ENCODE peak calls at places on chromosomes 12 and 14, in seven cellular contexts. C is HCT116, D is stomach, A is GM23338, Z is GM12878, O is H1, R is K562. J is an unnamed sample.
A peak's percentile ranks its signal among the peaks of the same experiment; 100 is the strongest.

GRCh38 chr14:99879401-99880295 is 86.4 kb downstream of the EML1 start:
- DNase-seq in C (no peak), D (no peak), A (no peak), Z (no peak), O (no peak), R (no peak), J (no peak)

GRCh38 chr14:73567951-73568885 is 795 bp upstream of the ACOT2 start:
- DNase-seq in C (no peak), D (no peak), A (no peak), Z (no peak), O (no peak), R (peak; percentile 0), J (no peak)

GRCh38 chr12:93002278-93003054 is 73.4 kb upstream of the EEA1 start:
- DNase-seq in C (no peak), D (no peak), A (no peak), Z (no peak), O (no peak), R (no peak), J (no peak)

GRCh38 chr12:123270380-123271181 is 1.1 kb downstream of the CDK2AP1 start:
- DNase-seq in C (no peak), D (no peak), A (peak; percentile 34), Z (no peak), O (no peak), R (no peak), J (no peak)

GRCh38 chr12:83414981-83415380 is 728.3 kb downstream of the TMTC2 start:
- DNase-seq in C (no peak), D (no peak), A (no peak), Z (no peak), O (no peak), R (no peak), J (no peak)

GRCh38 chr12:5442251-5443006 is 10.5 kb downstream of the NTF3 start:
- DNase-seq in C (peak; percentile 39), D (no peak), A (peak; percentile 64), Z (no peak), O (no peak), R (peak; percentile 23), J (no peak)

GRCh38 chr14:72169521-72169920 is 237.3 kb downstream of the RGS6 start:
- DNase-seq in C (peak; percentile 23), D (no peak), A (peak; percentile 41), Z (no peak), O (no peak), R (peak; percentile 18), J (no peak)

GRCh38 chr14:26917086-26917485 is 319.3 kb upstream of the NOVA1 start:
- DNase-seq in C (no peak), D (no peak), A (peak; percentile 66), Z (no peak), O (no peak), R (peak; percentile 6), J (no peak)

GRCh38 chr12:12403264-12404248 is 46.7 kb downstream of the BORCS5 start:
- DNase-seq in C (no peak), D (no peak), A (no peak), Z (no peak), O (no peak), R (no peak), J (peak; percentile 35)

GRCh38 chr12:9180810-9181209 is 27.4 kb downstream of the PZP start:
- DNase-seq in C (no peak), D (no peak), A (no peak), Z (no peak), O (no peak), R (no peak), J (no peak)

GRCh38 chr14:64725879-64726584 is 21.8 kb downstream of the PLEKHG3 start:
- DNase-seq in C (no peak), D (no peak), A (peak; percentile 63), Z (no peak), O (no peak), R (no peak), J (no peak)

GRCh38 chr12:120224304-120225199 is 23.6 kb upstream of the RPLP0 start:
- DNase-seq in C (no peak), D (peak; percentile 83), A (no peak), Z (no peak), O (no peak), R (no peak), J (no peak)

GRCh38 chr14:81632162-81632561 is 98.5 kb upstream of the SEL1L start:
- DNase-seq in C (no peak), D (no peak), A (no peak), Z (no peak), O (no peak), R (no peak), J (no peak)

GRCh38 chr12:57063991-57064725 is 14.2 kb upstream of the MYO1A start:
- DNase-seq in C (no peak), D (no peak), A (no peak), Z (peak; percentile 69), O (no peak), R (no peak), J (no peak)

GRCh38 chr12:54300732-54301427 is at the start of gene NFE2:
- DNase-seq in C (no peak), D (peak; percentile 66), A (peak; percentile 92), Z (no peak), O (peak; percentile 75), R (peak; percentile 77), J (no peak)

GRCh38 chr14:89845346-89845745 is 109.2 kb downstream of the EFCAB11 start:
- DNase-seq in C (no peak), D (no peak), A (no peak), Z (no peak), O (no peak), R (no peak), J (no peak)

GRCh38 chr12:101927042-101927441 is 49.7 kb downstream of the DRAM1 start:
- DNase-seq in C (no peak), D (no peak), A (no peak), Z (no peak), O (no peak), R (no peak), J (no peak)

GRCh38 chr12:104516821-104517220 is 60.1 kb downstream of the CHST11 start:
- DNase-seq in C (no peak), D (no peak), A (no peak), Z (no peak), O (no peak), R (no peak), J (no peak)

GRCh38 chr12:109240365-109240764 is 68.7 kb downstream of the FOXN4 start:
- DNase-seq in C (no peak), D (no peak), A (no peak), Z (no peak), O (no peak), R (no peak), J (no peak)

GRCh38 chr12:109236257-109236656 is 72.8 kb downstream of the FOXN4 start:
- DNase-seq in C (no peak), D (no peak), A (no peak), Z (no peak), O (no peak), R (no peak), J (no peak)

GRCh38 chr12:109241936-109242335 is 67.1 kb downstream of the FOXN4 start:
- DNase-seq in C (no peak), D (no peak), A (no peak), Z (no peak), O (no peak), R (no peak), J (no peak)

GRCh38 chr12:109239179-109239578 is 69.9 kb downstream of the FOXN4 start:
- DNase-seq in C (no peak), D (no peak), A (no peak), Z (no peak), O (no peak), R (no peak), J (no peak)

GRCh38 chr12:109239691-109240090 is 69.4 kb downstream of the FOXN4 start:
- DNase-seq in C (no peak), D (no peak), A (peak; percentile 5), Z (no peak), O (no peak), R (no peak), J (no peak)
- H3K36me3 ChIP-seq in C (peaks cover 2% of the 10 kb centered on the region), D (peaks cover 94% of the 10 kb centered on the region), A (no peaks in the 10 kb centered on the region), Z (no peaks in the 10 kb centered on the region), O (peaks cover 20% of the 10 kb centered on the region), R (no peaks in the 10 kb centered on the region), J (peaks cover 46% of the 10 kb centered on the region)

DNA sequence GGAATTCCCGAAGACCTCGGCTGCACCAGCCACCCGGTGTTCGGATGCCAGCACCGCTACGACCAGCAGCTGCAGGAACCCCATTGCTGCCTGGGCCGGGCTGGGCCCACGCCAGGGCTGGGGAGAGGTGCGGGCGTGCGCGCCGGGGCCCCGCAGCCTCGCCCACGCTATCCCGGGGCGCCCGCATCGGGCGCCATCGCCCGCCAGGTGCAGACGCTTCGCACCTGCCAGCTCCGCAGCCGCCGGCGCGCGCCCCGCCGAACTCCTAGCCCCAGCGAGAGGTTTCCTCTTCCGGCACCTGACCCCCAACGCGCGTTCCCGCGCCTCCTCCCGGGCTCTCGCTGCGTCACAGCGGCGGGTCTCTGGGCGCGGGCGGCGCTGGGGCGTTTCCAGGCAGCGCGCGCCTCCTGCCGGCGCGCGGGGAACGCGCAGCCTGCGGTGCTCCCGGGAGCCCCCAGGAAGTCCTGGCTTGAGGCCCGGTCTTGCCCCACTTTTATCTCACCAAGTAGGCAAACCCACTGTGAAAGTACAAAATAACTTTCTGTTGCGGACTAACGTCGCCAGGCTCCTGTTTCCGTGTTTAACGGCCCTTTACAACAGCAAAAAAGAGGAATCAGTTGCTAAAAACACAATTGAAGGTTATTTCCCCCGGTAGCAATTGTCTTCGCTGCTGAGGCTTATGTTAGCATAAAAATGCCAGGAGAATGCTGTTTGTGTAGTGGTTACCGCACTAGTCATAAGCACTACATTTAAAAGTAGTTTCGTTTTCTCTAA is at the start of gene TM7SF3:
- DNase-seq in C (peak; percentile 77), D (peak; percentile 97), A (peak; percentile 97), Z (peak; percentile 81), O (peak; percentile 89), R (peak; percentile 91), J (no peak)
- TF ChIP-seq POLR2AphosphoS5 in C (peak; percentile 85), D (peak; percentile 78), A (peak; percentile 47), Z (peak; percentile 63), O (peak; percentile 47), R (peak; percentile 49), J (peak; percentile 59)

GRCh38 chr14:60485057-60485599 is 735 bp downstream of the C14orf39 start:
- DNase-seq in C (no peak), D (no peak), A (peak; percentile 34), Z (no peak), O (no peak), R (peak; percentile 15), J (no peak)

GRCh38 chr14:60487211-60487610 is 1.3 kb upstream of the C14orf39 start:
- DNase-seq in C (no peak), D (no peak), A (no peak), Z (no peak), O (no peak), R (no peak), J (no peak)

GRCh38 chr14:60485600-60486251 is at the start of gene C14orf39:
- DNase-seq in C (no peak), D (no peak), A (peak; percentile 84), Z (no peak), O (no peak), R (peak; percentile 79), J (no peak)

GRCh38 chr14:60488175-60488574 is 2.3 kb upstream of the C14orf39 start:
- DNase-seq in C (no peak), D (no peak), A (peak; percentile 22), Z (no peak), O (no peak), R (no peak), J (peak; percentile 2)

GRCh38 chr14:60482743-60483142 is 3.1 kb downstream of the C14orf39 start:
- DNase-seq in C (peak; percentile 29), D (no peak), A (no peak), Z (no peak), O (no peak), R (no peak), J (no peak)
- H3K4me3 ChIP-seq in C (no peak overlapping the region), D (no peak overlapping the region), A (no peak overlapping the region), Z (no peak overlapping the region), O (no peak overlapping the region), R (no peak overlapping the region), J (no peak overlapping the region)

GRCh38 chr12:2118481-2119255 is 65.9 kb downstream of the CACNA1C start:
- DNase-seq in C (no peak), D (no peak), A (no peak), Z (no peak), O (no peak), R (no peak), J (no peak)
- H3K36me3 ChIP-seq in C (no peaks in the 10 kb centered on the region), D (no peaks in the 10 kb centered on the region), A (no peaks in the 10 kb centered on the region), Z (no peaks in the 10 kb centered on the region), O (no peaks in the 10 kb centered on the region), R (no peaks in the 10 kb centered on the region), J (no peaks in the 10 kb centered on the region)

J was measured in SK-N-MC.